ENCODE peak calls at places on chromosomes 6 and 20, in four cellular contexts. A is body of pancreas; E is activated T-cell treated with anti-CD3 and anti-CD28 coated beads, Interleukin-2, amount 50 U/mL, for 48 hours; N is caudate nucleus. L is an unnamed sample.

GRCh38 chr6:10400330-10400729 is 14.5 kb downstream of the TFAP2A start:
- DNase-seq in E (no peak), N (no peak), A (no peak), L (no peak)

GRCh38 chr20:25272223-25273000 is 24.5 kb downstream of the PYGB start:
- DNase-seq in A (no peak), E (no peak), N (no peak), L (no peak)

GRCh38 chr20:61959301-61959700 is 106.4 kb downstream of the TAF4 start:
- DNase-seq in N (no peak), A (peak; percentile 4), E (no peak), L (no peak)

GRCh38 chr6:44150317-44150917 is 8.2 kb upstream of the CAPN11 start:
- DNase-seq in N (no peak), E (no peak), A (no peak), L (no peak)

GRCh38 chr6:148203970-148204369 is 138.7 kb upstream of the SASH1 start:
- DNase-seq in E (peak; percentile 70), A (no peak), N (no peak), L (peak; percentile 74)

GRCh38 chr20:1307571-1307971 is 21.4 kb downstream of the SDCBP2 start:
- DNase-seq in E (no peak), N (no peak), A (no peak), L (no peak)

GRCh38 chr20:2156666-2157624 is 55.3 kb downstream of the STK35 start:
- DNase-seq in A (no peak), E (no peak), N (no peak), L (no peak)

GRCh38 chr20:48983423-48984400 is 62.2 kb downstream of the ARFGEF2 start:
- DNase-seq in E (no peak), N (no peak), A (peak; percentile 74), L (peak; percentile 87)

GRCh38 chr20:44765647-44766367 is 20.1 kb downstream of the KCNK15 start:
- DNase-seq in A (no peak), E (no peak), N (no peak), L (no peak)